ENCODE peak calls at places on chromosomes 13 and 19, in eight cellular contexts. One of them, this sample, is unnamed.

GRCh38 chr13:41691276-41691675 is 233.9 kb downstream of the RGCC start:
- DNase-seq in mesothelial cell of epicardium: no peak
- DNase-seq in MCF 10A: peak; percentile 36
- DNase-seq in astrocyte of the spinal cord: no peak
- DNase-seq in activated CD8-positive, alpha-beta T cell treated with anti-CD3 and anti-CD28 coated beads for 36 hours: no peak
- DNase-seq in AG04450: no peak
- DNase-seq in fibroblast of pulmonary artery: peak; percentile 74
- DNase-seq in fibroblast of the aortic adventitia: peak; percentile 70
- DNase-seq in this sample: no peak

GRCh38 chr13:30698488-30699005 is 36.8 kb upstream of the ALOX5AP start:
- DNase-seq in mesothelial cell of epicardium: no peak
- DNase-seq in astrocyte of the spinal cord: no peak
- DNase-seq in fibroblast of pulmonary artery: no peak
- DNase-seq in activated CD8-positive, alpha-beta T cell treated with anti-CD3 and anti-CD28 coated beads for 36 hours: no peak
- DNase-seq in fibroblast of the aortic adventitia: no peak
- DNase-seq in AG04450: no peak
- DNase-seq in MCF 10A: no peak
- DNase-seq in this sample: no peak

GRCh38 chr19:43560687-43561086 is 14.6 kb downstream of the XRCC1 start:
- DNase-seq in MCF 10A: peak; percentile 10
- DNase-seq in mesothelial cell of epicardium: no peak
- DNase-seq in fibroblast of pulmonary artery: no peak
- DNase-seq in AG04450: no peak
- DNase-seq in activated CD8-positive, alpha-beta T cell treated with anti-CD3 and anti-CD28 coated beads for 36 hours: peak; percentile 49
- DNase-seq in fibroblast of the aortic adventitia: no peak
- DNase-seq in astrocyte of the spinal cord: peak; percentile 12
- DNase-seq in this sample: no peak

GRCh38 chr13:37069597-37070103 is 10.2 kb upstream of the SUPT20H start:
- DNase-seq in activated CD8-positive, alpha-beta T cell treated with anti-CD3 and anti-CD28 coated beads for 36 hours: no peak
- DNase-seq in mesothelial cell of epicardium: no peak
- DNase-seq in MCF 10A: no peak
- DNase-seq in AG04450: no peak
- DNase-seq in fibroblast of the aortic adventitia: no peak
- DNase-seq in fibroblast of pulmonary artery: no peak
- DNase-seq in astrocyte of the spinal cord: no peak
- DNase-seq in this sample: no peak

GRCh38 chr13:67001363-67001762 is 228.8 kb downstream of the PCDH9 start:
- DNase-seq in AG04450: no peak
- DNase-seq in activated CD8-positive, alpha-beta T cell treated with anti-CD3 and anti-CD28 coated beads for 36 hours: no peak
- DNase-seq in fibroblast of the aortic adventitia: no peak
- DNase-seq in fibroblast of pulmonary artery: no peak
- DNase-seq in MCF 10A: no peak
- DNase-seq in astrocyte of the spinal cord: no peak
- DNase-seq in mesothelial cell of epicardium: no peak
- DNase-seq in this sample: no peak

GRCh38 chr13:73513751-73514150 is 454.9 kb downstream of the KLF5 start:
- DNase-seq in AG04450: no peak
- DNase-seq in astrocyte of the spinal cord: no peak
- DNase-seq in activated CD8-positive, alpha-beta T cell treated with anti-CD3 and anti-CD28 coated beads for 36 hours: no peak
- DNase-seq in fibroblast of the aortic adventitia: no peak
- DNase-seq in fibroblast of pulmonary artery: no peak
- DNase-seq in MCF 10A: no peak
- DNase-seq in mesothelial cell of epicardium: no peak
- DNase-seq in this sample: no peak

GRCh38 chr19:53993448-53993847 is 2.0 kb downstream of the CACNG6 start:
- DNase-seq in fibroblast of the aortic adventitia: no peak
- DNase-seq in mesothelial cell of epicardium: no peak
- DNase-seq in activated CD8-positive, alpha-beta T cell treated with anti-CD3 and anti-CD28 coated beads for 36 hours: no peak
- DNase-seq in MCF 10A: no peak
- DNase-seq in astrocyte of the spinal cord: no peak
- DNase-seq in fibroblast of pulmonary artery: no peak
- DNase-seq in AG04450: no peak
- DNase-seq in this sample: no peak

GRCh38 chr13:44292545-44292944 is 81.1 kb upstream of the SERP2 start:
- DNase-seq in fibroblast of pulmonary artery: no peak
- DNase-seq in mesothelial cell of epicardium: no peak
- DNase-seq in MCF 10A: no peak
- DNase-seq in AG04450: no peak
- DNase-seq in activated CD8-positive, alpha-beta T cell treated with anti-CD3 and anti-CD28 coated beads for 36 hours: no peak
- DNase-seq in fibroblast of the aortic adventitia: no peak
- DNase-seq in astrocyte of the spinal cord: no peak
- DNase-seq in this sample: no peak

GRCh38 chr13:97226788-97227627 is 4.9 kb downstream of the MBNL2 start:
- DNase-seq in astrocyte of the spinal cord: no peak
- DNase-seq in fibroblast of pulmonary artery: peak; percentile 57
- DNase-seq in MCF 10A: no peak
- DNase-seq in activated CD8-positive, alpha-beta T cell treated with anti-CD3 and anti-CD28 coated beads for 36 hours: peak; percentile 56
- DNase-seq in fibroblast of the aortic adventitia: no peak
- DNase-seq in AG04450: no peak
- DNase-seq in mesothelial cell of epicardium: no peak
- DNase-seq in this sample: no peak

GRCh38 chr13:113220141-113220598 is 10.8 kb downstream of the CUL4A start:
- DNase-seq in fibroblast of pulmonary artery: no peak
- DNase-seq in AG04450: no peak
- DNase-seq in fibroblast of the aortic adventitia: no peak
- DNase-seq in activated CD8-positive, alpha-beta T cell treated with anti-CD3 and anti-CD28 coated beads for 36 hours: no peak
- DNase-seq in MCF 10A: no peak
- DNase-seq in astrocyte of the spinal cord: no peak
- DNase-seq in mesothelial cell of epicardium: no peak
- DNase-seq in this sample: no peak

GRCh38 chr19:19651076-19651475 is 7.6 kb upstream of the GMIP start:
- DNase-seq in AG04450: no peak
- DNase-seq in fibroblast of pulmonary artery: no peak
- DNase-seq in mesothelial cell of epicardium: no peak
- DNase-seq in fibroblast of the aortic adventitia: no peak
- DNase-seq in MCF 10A: no peak
- DNase-seq in activated CD8-positive, alpha-beta T cell treated with anti-CD3 and anti-CD28 coated beads for 36 hours: no peak
- DNase-seq in astrocyte of the spinal cord: no peak
- DNase-seq in this sample: no peak

GRCh38 chr13:114124921-114125320 is 7.5 kb downstream of the RASA3 start:
- DNase-seq in fibroblast of pulmonary artery: peak; percentile 66
- DNase-seq in MCF 10A: peak; percentile 28
- DNase-seq in AG04450: peak; percentile 58
- DNase-seq in activated CD8-positive, alpha-beta T cell treated with anti-CD3 and anti-CD28 coated beads for 36 hours: peak; percentile 96
- DNase-seq in mesothelial cell of epicardium: no peak
- DNase-seq in fibroblast of the aortic adventitia: peak; percentile 62
- DNase-seq in astrocyte of the spinal cord: peak; percentile 80
- DNase-seq in this sample: peak; percentile 83

GRCh38 chr13:42066542-42066941 is 18.1 kb downstream of the DGKH start:
- DNase-seq in astrocyte of the spinal cord: peak; percentile 86
- DNase-seq in AG04450: peak; percentile 84
- DNase-seq in MCF 10A: no peak
- DNase-seq in activated CD8-positive, alpha-beta T cell treated with anti-CD3 and anti-CD28 coated beads for 36 hours: no peak
- DNase-seq in fibroblast of the aortic adventitia: peak; percentile 25
- DNase-seq in fibroblast of pulmonary artery: peak; percentile 80
- DNase-seq in mesothelial cell of epicardium: no peak
- DNase-seq in this sample: no peak

GRCh38 chr13:25715760-25716159 is 336.1 kb downstream of the SHISA2 start:
- DNase-seq in mesothelial cell of epicardium: no peak
- DNase-seq in fibroblast of pulmonary artery: no peak
- DNase-seq in MCF 10A: no peak
- DNase-seq in activated CD8-positive, alpha-beta T cell treated with anti-CD3 and anti-CD28 coated beads for 36 hours: no peak
- DNase-seq in AG04450: no peak
- DNase-seq in astrocyte of the spinal cord: no peak
- DNase-seq in fibroblast of the aortic adventitia: no peak
- DNase-seq in this sample: no peak

GRCh38 chr13:77565635-77566034 is 30.1 kb downstream of the SCEL start:
- DNase-seq in activated CD8-positive, alpha-beta T cell treated with anti-CD3 and anti-CD28 coated beads for 36 hours: no peak
- DNase-seq in MCF 10A: peak; percentile 62
- DNase-seq in astrocyte of the spinal cord: peak; percentile 53
- DNase-seq in AG04450: no peak
- DNase-seq in mesothelial cell of epicardium: no peak
- DNase-seq in fibroblast of the aortic adventitia: peak; percentile 59
- DNase-seq in fibroblast of pulmonary artery: peak; percentile 61
- DNase-seq in this sample: peak; percentile 45

GRCh38 chr19:1764293-1764683 is 11.0 kb downstream of the ONECUT3 start:
- DNase-seq in astrocyte of the spinal cord: no peak
- DNase-seq in AG04450: no peak
- DNase-seq in mesothelial cell of epicardium: no peak
- DNase-seq in fibroblast of the aortic adventitia: no peak
- DNase-seq in MCF 10A: no peak
- DNase-seq in fibroblast of pulmonary artery: no peak
- DNase-seq in activated CD8-positive, alpha-beta T cell treated with anti-CD3 and anti-CD28 coated beads for 36 hours: no peak
- DNase-seq in this sample: no peak

DNA sequence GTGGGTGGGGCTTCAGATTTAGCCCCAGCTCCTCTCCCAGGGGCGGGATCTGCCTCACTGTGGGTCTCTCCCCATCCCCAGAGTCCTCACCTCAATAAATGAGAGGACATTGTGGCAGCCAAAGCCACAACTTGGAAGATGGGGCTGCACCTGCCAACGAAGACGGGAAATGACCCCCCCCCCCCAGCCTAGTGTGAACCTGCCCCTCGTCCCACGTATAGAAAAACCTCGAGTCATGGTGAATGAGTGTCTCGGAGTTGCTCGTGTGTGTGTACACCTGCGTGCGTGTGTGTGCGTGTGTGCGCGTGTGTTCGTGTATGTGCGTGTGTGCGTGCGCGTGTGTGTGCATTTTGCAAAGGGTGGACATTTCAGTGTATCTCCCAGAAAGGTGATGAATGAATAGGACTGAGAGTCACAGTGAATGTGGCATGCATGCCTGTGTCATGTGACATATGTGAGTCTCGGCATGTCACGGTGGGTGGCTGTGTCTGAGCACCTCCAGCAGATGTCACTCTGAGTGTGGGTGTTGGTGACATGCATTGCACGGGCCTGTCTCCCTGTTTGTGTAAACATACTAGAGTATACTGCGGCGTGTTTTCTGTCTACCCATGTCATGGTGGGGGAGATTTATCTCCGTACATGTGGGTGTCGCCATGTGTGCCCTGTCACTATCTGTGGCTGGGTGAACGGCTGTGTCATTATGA is 1.5 kb upstream of the TRAPPC5 start:
- DNase-seq in fibroblast of the aortic adventitia: no peak
- DNase-seq in MCF 10A: no peak
- DNase-seq in astrocyte of the spinal cord: no peak
- DNase-seq in AG04450: no peak
- DNase-seq in mesothelial cell of epicardium: no peak
- DNase-seq in activated CD8-positive, alpha-beta T cell treated with anti-CD3 and anti-CD28 coated beads for 36 hours: peak; percentile 84
- DNase-seq in fibroblast of pulmonary artery: no peak
- DNase-seq in this sample: peak; percentile 81
- TF ChIP-seq CTCF in fibroblast of the aortic adventitia: no peak
- TF ChIP-seq CTCF in MCF 10A: no peak
- TF ChIP-seq CTCF in astrocyte of the spinal cord: no peak
- TF ChIP-seq CTCF in AG04450: no peak
- TF ChIP-seq CTCF in mesothelial cell of epicardium: no peak
- TF ChIP-seq CTCF in activated CD8-positive, alpha-beta T cell treated with anti-CD3 and anti-CD28 coated beads for 36 hours: peak; percentile 12
- TF ChIP-seq CTCF in fibroblast of pulmonary artery: no peak
- TF ChIP-seq CTCF in this sample: peak; percentile 76

GRCh38 chr19:6055013-6055795 is 55.1 kb downstream of the RFX2 start:
- DNase-seq in fibroblast of the aortic adventitia: peak; percentile 27
- DNase-seq in fibroblast of pulmonary artery: no peak
- DNase-seq in mesothelial cell of epicardium: no peak
- DNase-seq in AG04450: no peak
- DNase-seq in MCF 10A: no peak
- DNase-seq in astrocyte of the spinal cord: no peak
- DNase-seq in activated CD8-positive, alpha-beta T cell treated with anti-CD3 and anti-CD28 coated beads for 36 hours: no peak
- DNase-seq in this sample: no peak

GRCh38 chr19:6057651-6058365 is 52.5 kb downstream of the RFX2 start:
- DNase-seq in AG04450: no peak
- DNase-seq in MCF 10A: no peak
- DNase-seq in fibroblast of the aortic adventitia: no peak
- DNase-seq in fibroblast of pulmonary artery: no peak
- DNase-seq in mesothelial cell of epicardium: no peak
- DNase-seq in activated CD8-positive, alpha-beta T cell treated with anti-CD3 and anti-CD28 coated beads for 36 hours: no peak
- DNase-seq in astrocyte of the spinal cord: no peak
- DNase-seq in this sample: no peak

GRCh38 chr19:6058411-6059201 is 51.7 kb downstream of the RFX2 start:
- DNase-seq in AG04450: no peak
- DNase-seq in activated CD8-positive, alpha-beta T cell treated with anti-CD3 and anti-CD28 coated beads for 36 hours: no peak
- DNase-seq in fibroblast of the aortic adventitia: no peak
- DNase-seq in astrocyte of the spinal cord: no peak
- DNase-seq in MCF 10A: no peak
- DNase-seq in fibroblast of pulmonary artery: no peak
- DNase-seq in mesothelial cell of epicardium: no peak
- DNase-seq in this sample: no peak

GRCh38 chr19:6056282-6056741 is 54.0 kb downstream of the RFX2 start:
- DNase-seq in mesothelial cell of epicardium: no peak
- DNase-seq in AG04450: no peak
- DNase-seq in fibroblast of the aortic adventitia: no peak
- DNase-seq in activated CD8-positive, alpha-beta T cell treated with anti-CD3 and anti-CD28 coated beads for 36 hours: no peak
- DNase-seq in astrocyte of the spinal cord: no peak
- DNase-seq in fibroblast of pulmonary artery: no peak
- DNase-seq in MCF 10A: no peak
- DNase-seq in this sample: no peak

GRCh38 chr19:6056801-6057650 is 53.3 kb downstream of the RFX2 start:
- DNase-seq in mesothelial cell of epicardium: no peak
- DNase-seq in MCF 10A: peak; percentile 98
- DNase-seq in fibroblast of pulmonary artery: peak; percentile 97
- DNase-seq in AG04450: peak; percentile 65
- DNase-seq in astrocyte of the spinal cord: peak; percentile 94
- DNase-seq in fibroblast of the aortic adventitia: peak; percentile 97
- DNase-seq in activated CD8-positive, alpha-beta T cell treated with anti-CD3 and anti-CD28 coated beads for 36 hours: no peak
- DNase-seq in this sample: no peak
- TF ChIP-seq CTCF in mesothelial cell of epicardium: no peak
- TF ChIP-seq CTCF in MCF 10A: no peak
- TF ChIP-seq CTCF in fibroblast of pulmonary artery: no peak
- TF ChIP-seq CTCF in AG04450: no peak
- TF ChIP-seq CTCF in astrocyte of the spinal cord: no peak
- TF ChIP-seq CTCF in fibroblast of the aortic adventitia: no peak
- TF ChIP-seq CTCF in activated CD8-positive, alpha-beta T cell treated with anti-CD3 and anti-CD28 coated beads for 36 hours: no peak
- TF ChIP-seq CTCF in this sample: no peak

GRCh38 chr19:9914315-9915207 is 21.8 kb downstream of the OLFM2 start:
- DNase-seq in activated CD8-positive, alpha-beta T cell treated with anti-CD3 and anti-CD28 coated beads for 36 hours: peak; percentile 90
- DNase-seq in MCF 10A: peak; percentile 84
- DNase-seq in fibroblast of pulmonary artery: peak; percentile 78
- DNase-seq in astrocyte of the spinal cord: peak; percentile 80
- DNase-seq in mesothelial cell of epicardium: peak; percentile 60
- DNase-seq in fibroblast of the aortic adventitia: peak; percentile 58
- DNase-seq in AG04450: peak; percentile 33
- DNase-seq in this sample: peak; percentile 92
- TF ChIP-seq CTCF in activated CD8-positive, alpha-beta T cell treated with anti-CD3 and anti-CD28 coated beads for 36 hours: peak; percentile 45
- TF ChIP-seq CTCF in MCF 10A: peak; percentile 51
- TF ChIP-seq CTCF in fibroblast of pulmonary artery: peak; percentile 32
- TF ChIP-seq CTCF in astrocyte of the spinal cord: peak; percentile 48
- TF ChIP-seq CTCF in mesothelial cell of epicardium: peak; percentile 54
- TF ChIP-seq CTCF in fibroblast of the aortic adventitia: peak; percentile 41
- TF ChIP-seq CTCF in AG04450: peak; percentile 56
- TF ChIP-seq CTCF in this sample: peak; percentile 84

DNA sequence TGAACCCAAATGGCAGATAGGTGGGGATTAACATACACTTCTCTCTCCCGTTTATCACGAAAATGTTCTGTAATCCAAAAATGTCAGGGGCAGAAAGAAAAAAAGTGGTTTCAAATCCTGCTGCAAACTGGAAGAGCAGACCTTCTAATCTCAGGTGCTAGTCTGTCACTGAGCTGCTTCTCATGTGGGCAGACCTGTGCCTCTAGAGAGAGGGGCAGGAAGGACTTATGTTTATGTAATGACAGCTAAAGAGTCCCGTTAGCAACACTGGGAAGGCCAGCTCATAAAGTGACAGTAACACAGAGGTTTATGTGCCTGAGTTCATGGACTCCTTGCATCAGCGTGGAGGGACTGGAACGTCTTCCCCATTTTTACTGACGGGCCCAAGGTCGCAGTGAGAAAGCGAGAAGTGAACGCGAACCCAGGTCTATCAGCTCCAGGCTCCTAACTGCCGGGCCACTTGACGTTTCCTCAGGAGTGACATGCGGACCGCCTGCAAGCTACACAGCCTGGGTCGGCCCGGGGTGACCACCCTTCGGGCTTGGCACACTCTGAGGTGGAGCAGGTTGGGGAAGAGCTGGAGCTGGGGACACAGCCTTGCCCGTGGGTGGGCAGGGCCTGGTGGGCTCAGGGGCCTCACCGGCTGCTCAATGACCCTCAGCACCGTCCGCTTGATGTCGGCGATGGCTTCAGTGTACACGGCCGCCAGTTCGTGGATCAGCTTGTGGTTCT is 9.6 kb upstream of the RSPH6A start:
- DNase-seq in fibroblast of pulmonary artery: no peak
- DNase-seq in activated CD8-positive, alpha-beta T cell treated with anti-CD3 and anti-CD28 coated beads for 36 hours: no peak
- DNase-seq in AG04450: no peak
- DNase-seq in astrocyte of the spinal cord: no peak
- DNase-seq in fibroblast of the aortic adventitia: no peak
- DNase-seq in MCF 10A: no peak
- DNase-seq in mesothelial cell of epicardium: no peak
- DNase-seq in this sample: no peak
- TF ChIP-seq CTCF in fibroblast of pulmonary artery: no peak
- TF ChIP-seq CTCF in activated CD8-positive, alpha-beta T cell treated with anti-CD3 and anti-CD28 coated beads for 36 hours: no peak
- TF ChIP-seq CTCF in AG04450: no peak
- TF ChIP-seq CTCF in astrocyte of the spinal cord: no peak
- TF ChIP-seq CTCF in fibroblast of the aortic adventitia: no peak
- TF ChIP-seq CTCF in MCF 10A: no peak
- TF ChIP-seq CTCF in mesothelial cell of epicardium: no peak
- TF ChIP-seq CTCF in this sample: no peak

This sample was measured in GM13977.